ENCODE peak calls at places on chromosomes 6 and 20, in five cellular contexts. Y is psoas muscle, H is IMR-90, V is sigmoid colon, P is lung. S is an unnamed sample.

GRCh38 chr6:7727951-7728854 is 2.3 kb downstream of the BMP6 start:
- DNase-seq in V (no peak), H (no peak), Y (peak), P (no peak), S (no peak)

GRCh38 chr6:39602590-39603319 is 122.5 kb downstream of the KIF6 start:
- DNase-seq in V (no peak), P (peak), H (no peak), Y (no peak), S (no peak)

GRCh38 chr6:136014454-136015421 is 163.2 kb downstream of the PDE7B start:
- DNase-seq in P (no peak), V (no peak), H (peak), Y (no peak), S (peak)

GRCh38 chr6:67640462-67640861 is 994.6 kb upstream of the ADGRB3 start:
- DNase-seq in Y (no peak), V (no peak), H (peak), P (no peak), S (no peak)

GRCh38 chr20:38610521-38610920 is 8.9 kb downstream of the ARHGAP40 start:
- DNase-seq in H (peak), P (no peak), V (no peak), Y (no peak), S (peak)

GRCh38 chr20:53828673-53829085 is 235.0 kb upstream of the ZNF217 start:
- DNase-seq in P (no peak), Y (no peak), V (peak), H (peak), S (peak)

GRCh38 chr6:154878866-154879491 is 116.1 kb upstream of the TIAM2 start:
- DNase-seq in V (no peak), H (peak), Y (no peak), P (no peak), S (no peak)

GRCh38 chr6:96015321-96015790 is 418 bp upstream of the FUT9 start:
- DNase-seq in V (peak), Y (peak), P (no peak), H (no peak), S (no peak)

GRCh38 chr20:49928411-49929141 is 7.6 kb upstream of the RNF114 start:
- DNase-seq in H (peak), P (peak), Y (peak), V (peak), S (peak)

GRCh38 chr20:38878798-38879197 is 47.4 kb upstream of the FAM83D start:
- DNase-seq in Y (no peak), H (peak), P (no peak), V (no peak), S (peak)

GRCh38 chr20:64107736-64108457 is 532 bp upstream of the NPBWR2 start:
- DNase-seq in H (no peak), Y (peak), V (peak), P (no peak), S (no peak)

GRCh38 chr6:2791124-2792050 is 26.2 kb downstream of the WRNIP1 start:
- DNase-seq in H (peak), P (peak), V (peak), Y (peak), S (peak)

GRCh38 chr20:17875106-17875980 is 93.3 kb downstream of the SNX5 start:
- DNase-seq in P (peak), H (peak), Y (peak), V (peak), S (no peak)

GRCh38 chr6:91566467-91566866 is 979.6 kb upstream of the MAP3K7 start:
- DNase-seq in H (peak), Y (no peak), V (no peak), P (no peak), S (no peak)

GRCh38 chr6:35552285-35552917 is 39.7 kb upstream of the TULP1 start:
- DNase-seq in Y (no peak), P (peak), V (no peak), H (peak), S (peak)

GRCh38 chr20:8780926-8781325 is 288.0 kb upstream of the PLCB4 start:
- DNase-seq in P (no peak), H (no peak), V (no peak), Y (no peak), S (no peak)

GRCh38 chr20:35776513-35777101 is 4.8 kb downstream of the PHF20 start:
- DNase-seq in P (no peak), Y (peak), V (peak), H (peak), S (peak)

GRCh38 chr6:64630901-64631300 is 995.3 kb downstream of the PHF3 start:
- DNase-seq in H (no peak), P (no peak), Y (no peak), V (no peak), S (no peak)

GRCh38 chr6:18392346-18392877 is 5.3 kb downstream of the RNF144B start:
- DNase-seq in H (no peak), Y (no peak), V (no peak), P (no peak), S (no peak)

GRCh38 chr6:18226451-18226850 is 37.9 kb downstream of the DEK start:
- DNase-seq in Y (no peak), V (no peak), H (peak), P (no peak), S (no peak)

GRCh38 chr20:51797357-51798025 is 4.8 kb downstream of the SALL4 start:
- DNase-seq in P (no peak), H (peak), Y (no peak), V (no peak), S (peak)

GRCh38 chr6:124997196-124997875 is 35.1 kb downstream of the RNF217 start:
- DNase-seq in H (no peak), Y (no peak), P (no peak), V (no peak), S (no peak)

GRCh38 chr6:106509420-106510089 is 119.7 kb downstream of the RTN4IP1 start:
- DNase-seq in V (peak), P (no peak), H (no peak), Y (no peak), S (peak)

GRCh38 chr6:20266851-20267608 is 54.8 kb upstream of the MBOAT1 start:
- DNase-seq in P (no peak), H (no peak), Y (no peak), V (no peak), S (no peak)

GRCh38 chr6:43575105-43575771 is 600 bp downstream of the XPO5 start:
- DNase-seq in P (no peak), H (peak), V (no peak), Y (no peak), S (no peak)

GRCh38 chr6:43572015-43572414 is 3.8 kb downstream of the XPO5 start:
- DNase-seq in P (no peak), Y (no peak), V (no peak), H (no peak), S (no peak)

GRCh38 chr6:43575772-43576551 is at the start of the genes POLH and XPO5:
- DNase-seq in V (peak), P (peak), H (peak), Y (peak), S (peak)

GRCh38 chr6:43570876-43571441 is 4.9 kb downstream of the XPO5 start:
- DNase-seq in Y (no peak), V (no peak), P (no peak), H (peak), S (no peak)
- H3K27ac ChIP-seq in Y (no peak), V (no peak), P (no peak), H (no peak), S (no peak)

GRCh38 chr6:149969635-149970034 is 5.9 kb downstream of the ULBP1 start:
- DNase-seq in V (peak), H (no peak), P (no peak), Y (no peak), S (no peak)

GRCh38 chr6:149974825-149975224 is 11.1 kb downstream of the ULBP1 start:
- DNase-seq in V (no peak), H (no peak), Y (no peak), P (no peak), S (no peak)

GRCh38 chr6:149979293-149979692 is 15.6 kb downstream of the ULBP1 start:
- DNase-seq in P (no peak), Y (no peak), V (no peak), H (no peak), S (no peak)

GRCh38 chr6:149978610-149979009 is 14.9 kb downstream of the ULBP1 start:
- DNase-seq in Y (no peak), V (no peak), H (no peak), P (no peak), S (no peak)

DNA sequence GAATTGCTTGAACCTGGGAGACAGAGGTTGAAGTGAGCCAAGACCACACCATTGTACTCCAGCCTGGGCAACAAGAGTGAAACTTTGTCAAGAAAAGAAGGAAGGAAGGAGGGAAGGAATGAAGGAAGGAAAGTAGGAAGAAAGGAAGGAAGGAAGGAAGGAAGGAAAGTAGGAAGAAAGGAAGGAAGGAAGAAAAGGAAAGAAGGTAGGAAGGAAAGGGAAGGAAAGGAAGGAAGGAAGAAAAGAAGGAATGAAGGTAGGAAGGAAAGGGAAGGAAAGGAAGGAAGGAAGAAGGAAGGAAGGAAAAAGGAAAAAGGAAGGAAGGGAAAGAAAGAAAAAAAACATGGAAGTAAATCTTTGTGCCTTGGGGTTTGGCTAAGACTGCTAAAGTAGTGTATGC is 11.7 kb downstream of the ULBP1 start:
- DNase-seq in P (no peak), V (no peak), H (no peak), Y (no peak), S (no peak)
- H3K4me3 ChIP-seq in P (no peak), V (no peak), H (no peak), Y (no peak), S (no peak)

DNA sequence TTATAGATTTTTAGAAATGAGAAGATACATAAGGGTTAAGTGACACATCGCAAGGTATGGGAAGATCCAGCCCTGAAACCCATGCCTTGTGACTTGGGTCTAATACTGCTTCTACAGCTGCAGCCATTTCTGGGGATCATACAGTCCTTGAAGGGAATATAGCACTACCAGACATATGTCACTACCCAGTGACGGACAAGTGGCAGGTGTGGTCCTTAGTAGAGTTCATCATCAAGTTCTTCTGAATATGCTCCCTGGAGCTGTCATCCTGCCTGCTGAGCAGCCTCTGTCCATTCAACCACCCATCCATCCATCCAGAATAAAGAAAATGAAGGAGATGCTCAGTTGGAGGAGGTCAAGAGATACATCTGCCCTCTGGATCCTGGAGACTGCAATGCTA is 118.6 kb upstream of the ASF1A start:
- DNase-seq in Y (no peak), V (no peak), P (no peak), H (no peak), S (no peak)
- TF ChIP-seq CTCF in Y (no peak), V (no peak), P (no peak), H (no peak), S (no peak)

DNA sequence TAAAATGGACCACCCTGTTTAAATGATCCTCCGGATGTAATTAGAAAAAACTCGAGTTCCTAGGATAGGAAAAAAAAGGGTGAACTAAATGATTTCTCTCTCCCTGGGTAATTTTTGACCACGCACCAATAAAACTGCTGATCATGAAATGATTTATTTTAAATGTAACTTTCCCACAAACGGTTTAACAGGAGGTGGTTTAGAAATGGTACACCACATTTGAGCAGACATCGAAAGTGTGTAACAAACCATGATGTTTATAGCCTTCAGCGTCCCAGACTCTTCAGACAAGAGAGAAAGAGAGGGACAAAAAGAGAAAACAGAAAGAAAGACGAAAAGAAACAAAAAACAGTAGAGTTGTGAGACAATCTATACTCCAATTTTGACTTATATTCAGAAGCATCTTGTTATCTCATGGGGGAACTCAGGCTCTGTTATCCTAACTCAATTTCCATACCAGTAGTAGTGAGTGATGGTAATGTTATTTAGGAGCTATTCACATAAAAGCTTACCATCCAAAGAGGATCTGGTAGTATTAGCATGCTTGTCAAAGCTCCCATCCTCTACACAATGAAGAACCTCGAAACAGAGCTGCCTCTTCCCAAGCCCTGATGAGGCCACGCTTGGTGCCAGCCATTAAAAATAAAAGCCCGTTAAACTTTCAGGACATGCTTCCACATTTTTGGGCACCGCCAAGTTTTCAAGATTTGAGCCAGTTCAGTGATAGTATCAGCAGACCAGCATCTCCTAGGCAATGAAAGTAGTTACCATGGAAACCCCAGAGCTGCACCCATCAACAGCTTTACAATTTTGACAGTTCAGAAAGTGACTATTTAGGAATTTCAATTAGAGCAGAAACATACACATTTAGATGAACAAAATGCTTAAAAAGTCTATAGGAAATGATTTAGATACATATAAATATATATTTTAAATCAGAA is 173.1 kb downstream of the CD83 start:
- DNase-seq in H (no peak), P (no peak), V (no peak), Y (no peak), S (no peak)
- H3K27ac ChIP-seq in H (no peak), P (no peak), V (no peak), Y (no peak), S (no peak)

DNA sequence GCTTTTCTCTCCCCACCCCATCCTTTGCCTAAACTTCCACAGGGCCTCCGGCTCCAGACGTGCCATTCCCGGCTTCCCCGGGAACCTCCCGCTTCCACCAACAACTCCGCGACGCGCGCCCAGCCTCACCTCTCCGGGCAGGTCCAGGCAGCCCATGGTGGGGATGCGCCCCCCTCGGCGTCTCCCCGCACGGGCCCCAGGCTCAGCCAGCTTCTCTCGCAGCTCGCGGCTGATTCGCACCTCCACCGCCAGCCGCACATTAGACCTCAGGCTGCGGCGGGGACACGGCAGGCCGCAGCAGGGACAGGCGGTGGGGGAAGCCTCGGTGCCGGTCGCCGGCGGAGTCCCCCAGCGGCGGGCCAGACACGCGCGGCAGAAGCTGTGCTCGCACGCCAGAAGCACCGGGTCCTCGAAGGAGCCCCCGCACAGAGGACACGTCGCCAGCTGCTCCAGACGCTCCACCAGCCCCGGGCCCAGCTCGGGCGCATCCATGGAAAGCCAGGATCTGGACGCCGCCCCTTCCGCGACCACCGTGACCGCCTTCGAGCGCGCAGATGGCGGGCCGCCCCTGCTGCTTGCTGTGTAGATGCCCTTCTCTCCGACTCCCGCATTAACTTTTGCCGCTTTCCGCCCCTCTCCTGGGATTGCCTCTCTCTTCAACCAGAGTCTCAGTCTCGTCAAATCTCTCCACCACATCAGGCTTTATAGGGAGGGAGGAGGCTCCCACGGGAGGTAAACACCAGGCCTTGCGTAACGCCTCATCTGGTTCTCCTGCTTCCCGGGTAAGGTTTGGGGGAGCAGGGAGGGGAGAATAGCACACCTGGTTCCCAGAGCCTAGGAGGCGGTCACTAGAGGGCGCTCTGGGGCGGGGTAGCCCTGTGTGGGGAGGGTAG is at the start of gene RNF39:
- DNase-seq in Y (peak), H (no peak), V (no peak), P (peak), S (no peak)
- H3K4me3 ChIP-seq in Y (peak), H (peak), V (no peak), P (peak), S (no peak)